ENCODE peak calls at places on chromosomes 2 and 18, in ten cellular contexts. T is colonic mucosa; W is heart left ventricle; X is brain microvascular endothelial cell; H is activated CD8-positive, alpha-beta T cell treated with anti-CD3 and anti-CD28 coated beads for 36 hours; I is endothelial cell; K is neural crest cell; V is PC-3; G is AG09309; Q is thoracic aorta. J is an unnamed sample.
A peak's percentile ranks its signal among the peaks of the same experiment; 100 is the strongest.

GRCh38 chr2:122634261-122634660 is 878.8 kb downstream of the TSN start:
- DNase-seq in T (no peak), W (no peak), X (peak; percentile 85), H (no peak), I (no peak), K (no peak), V (peak; percentile 88), G (peak; percentile 47), Q (no peak), J (no peak)

GRCh38 chr2:240959941-240960308 is 38.5 kb upstream of the SNED1 start:
- DNase-seq in T (no peak), W (no peak), X (no peak), H (no peak), I (no peak), K (no peak), V (no peak), G (no peak), Q (no peak), J (no peak)

GRCh38 chr2:215612770-215613169 is 176.9 kb upstream of the FN1 start:
- DNase-seq in T (no peak), W (no peak), X (peak; percentile 76), H (no peak), I (no peak), K (no peak), V (no peak), G (no peak), Q (no peak), J (no peak)

GRCh38 chr18:24590946-24591345 is 130.5 kb downstream of the HRH4 start:
- DNase-seq in T (no peak), W (no peak), X (no peak), H (no peak), I (no peak), K (no peak), V (no peak), G (no peak), Q (no peak), J (no peak)

GRCh38 chr2:29250977-29251376 is 135.8 kb downstream of the CLIP4 start:
- DNase-seq in T (no peak), W (no peak), X (no peak), H (no peak), I (no peak), K (no peak), V (no peak), G (no peak), Q (no peak), J (no peak)

GRCh38 chr18:36511791-36512352 is 214.4 kb downstream of the FHOD3 start:
- DNase-seq in T (peak; percentile 50), W (no peak), X (no peak), H (no peak), I (no peak), K (no peak), V (peak; percentile 4), G (peak; percentile 76), Q (no peak), J (no peak)

GRCh38 chr2:6883448-6884122 is 6.0 kb downstream of the RSAD2 start:
- DNase-seq in T (no peak), W (no peak), X (no peak), H (no peak), I (no peak), K (no peak), V (no peak), G (no peak), Q (no peak), J (no peak)

GRCh38 chr2:207444756-207445155 is 85.0 kb upstream of the CREB1 start:
- DNase-seq in T (no peak), W (no peak), X (no peak), H (no peak), I (no peak), K (no peak), V (no peak), G (no peak), Q (no peak), J (no peak)

GRCh38 chr2:71347517-71347916 is 15.9 kb downstream of the ZNF638 start:
- DNase-seq in T (no peak), W (no peak), X (peak; percentile 40), H (peak; percentile 18), I (peak; percentile 20), K (no peak), V (peak; percentile 40), G (no peak), Q (no peak), J (no peak)

GRCh38 chr18:57141208-57142129 is 5.4 kb upstream of the BOD1L2 start:
- DNase-seq in T (peak; percentile 85), W (no peak), X (no peak), H (no peak), I (no peak), K (no peak), V (peak; percentile 10), G (no peak), Q (no peak), J (no peak)

GRCh38 chr18:39314595-39314994 is 1749.0 kb upstream of the CELF4 start:
- DNase-seq in T (no peak), W (no peak), X (no peak), H (no peak), I (no peak), K (no peak), V (no peak), G (no peak), Q (no peak), J (no peak)

GRCh38 chr2:64522843-64523428 is 1.2 kb upstream of the AFTPH start:
- DNase-seq in T (peak; percentile 87), W (no peak), X (peak; percentile 83), H (peak; percentile 88), I (peak; percentile 49), K (peak; percentile 57), V (peak; percentile 94), G (peak; percentile 55), Q (no peak), J (peak; percentile 29)

GRCh38 chr2:64526034-64526433 is 1.9 kb downstream of the AFTPH start:
- DNase-seq in T (no peak), W (no peak), X (no peak), H (no peak), I (no peak), K (no peak), V (no peak), G (no peak), Q (no peak), J (no peak)

GRCh38 chr2:64525323-64525625 is 1.1 kb downstream of the AFTPH start:
- DNase-seq in T (peak; percentile 44), W (no peak), X (peak; percentile 6), H (peak; percentile 70), I (no peak), K (no peak), V (peak; percentile 51), G (no peak), Q (no peak), J (no peak)

GRCh38 chr2:64523667-64524603 is at the start of gene AFTPH:
- DNase-seq in T (peak; percentile 99), W (peak; percentile 99), X (peak; percentile 98), H (peak; percentile 99), I (peak; percentile 98), K (peak; percentile 96), V (peak; percentile 99), G (peak; percentile 91), Q (peak; percentile 97), J (peak; percentile 99)

GRCh38 chr2:64524604-64525322 is 635 bp downstream of the AFTPH start:
- DNase-seq in T (peak; percentile 59), W (peak; percentile 64), X (no peak), H (peak; percentile 62), I (peak; percentile 55), K (peak; percentile 34), V (peak; percentile 26), G (no peak), Q (no peak), J (peak; percentile 46)
- TF ChIP-seq CTCF in T (no peak), W (no peak), X (no peak), H (no peak), I (no peak), K (no peak), V (no peak), G (no peak), Q (no peak), J (no peak)

GRCh38 chr2:42425697-42426096 is 64.7 kb upstream of the COX7A2L start:
- DNase-seq in T (no peak), W (no peak), X (no peak), H (no peak), I (no peak), K (no peak), V (no peak), G (no peak), Q (no peak), J (no peak)
- TF ChIP-seq CTCF in T (no peak), W (no peak), X (no peak), H (no peak), I (no peak), K (no peak), V (no peak), G (no peak), Q (no peak), J (no peak)

DNA sequence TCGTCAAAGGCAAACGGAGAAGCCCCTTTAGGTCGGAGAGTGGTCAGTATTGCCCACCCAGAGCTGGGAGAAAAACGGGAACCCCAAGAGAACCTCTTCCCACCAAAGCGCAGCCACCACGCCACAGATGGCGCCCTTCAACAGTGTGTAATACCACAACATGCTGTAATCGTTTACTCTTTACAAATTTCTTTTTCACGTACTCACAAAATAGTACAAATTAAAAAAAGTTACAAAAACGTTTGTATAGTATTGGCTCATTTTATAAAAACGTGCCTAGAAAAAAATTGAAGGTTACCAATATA is 811 bp upstream of the NFE2L2 start:
- DNase-seq in T (peak; percentile 74), W (peak; percentile 68), X (no peak), H (peak; percentile 60), I (no peak), K (no peak), V (peak; percentile 38), G (no peak), Q (no peak), J (no peak)
- TF ChIP-seq CTCF in T (no peak), W (peak; percentile 63), X (peak; percentile 53), H (no peak), I (no peak), K (peak; percentile 48), V (peak; percentile 71), G (peak; percentile 38), Q (peak; percentile 19), J (peak; percentile 26)

GRCh38 chr2:112724611-112725525 is 4.0 kb downstream of the NT5DC4 start:
- DNase-seq in T (no peak), W (no peak), X (no peak), H (peak; percentile 26), I (peak; percentile 50), K (no peak), V (peak; percentile 35), G (no peak), Q (no peak), J (no peak)
- TF ChIP-seq CTCF in T (no peak), W (no peak), X (peak; percentile 59), H (no peak), I (no peak), K (peak; percentile 16), V (peak; percentile 56), G (peak; percentile 51), Q (no peak), J (no peak)